ENCODE peak calls at places on chromosomes 2 and 18, in five cellular contexts. One of them, this sample, is unnamed.

GRCh38 chr2:177291701-177292100 is 27.2 kb upstream of the NFE2L2 start:
- DNase-seq in head of caudate nucleus: no peak
- DNase-seq in GOT3: no peak
- DNase-seq in RWPE1: no peak
- DNase-seq in T47D: no peak
- DNase-seq in this sample: no peak

GRCh38 chr2:26164641-26165211 is 8.2 kb upstream of the GAREM2 start:
- DNase-seq in head of caudate nucleus: no peak
- DNase-seq in GOT3: no peak
- DNase-seq in RWPE1: no peak
- DNase-seq in T47D: no peak
- DNase-seq in this sample: no peak

GRCh38 chr2:9573013-9573708 is 17.5 kb upstream of the ADAM17 start:
- DNase-seq in T47D: no peak
- DNase-seq in RWPE1: no peak
- DNase-seq in GOT3: no peak
- DNase-seq in head of caudate nucleus: no peak
- DNase-seq in this sample: no peak

GRCh38 chr2:176907341-176907740 is 305.3 kb upstream of the HNRNPA3 start:
- DNase-seq in RWPE1: no peak
- DNase-seq in GOT3: no peak
- DNase-seq in head of caudate nucleus: no peak
- DNase-seq in T47D: no peak
- DNase-seq in this sample: no peak

GRCh38 chr2:30683240-30683956 is 123.8 kb downstream of the CAPN13 start:
- DNase-seq in GOT3: no peak
- DNase-seq in RWPE1: no peak
- DNase-seq in head of caudate nucleus: no peak
- DNase-seq in T47D: no peak
- DNase-seq in this sample: no peak

GRCh38 chr2:67037655-67038054 is 359.5 kb upstream of the ETAA1 start:
- DNase-seq in head of caudate nucleus: no peak
- DNase-seq in GOT3: no peak
- DNase-seq in T47D: peak
- DNase-seq in RWPE1: no peak
- DNase-seq in this sample: no peak

GRCh38 chr2:65045651-65046050 is 10.6 kb upstream of the CEP68 start:
- DNase-seq in T47D: no peak
- DNase-seq in head of caudate nucleus: no peak
- DNase-seq in GOT3: no peak
- DNase-seq in RWPE1: no peak
- DNase-seq in this sample: no peak

GRCh38 chr2:235511187-235511661 is 17.4 kb downstream of the AGAP1 start:
- DNase-seq in head of caudate nucleus: no peak
- DNase-seq in T47D: peak
- DNase-seq in GOT3: no peak
- DNase-seq in RWPE1: peak
- DNase-seq in this sample: peak

GRCh38 chr2:225452677-225453076 is 53.2 kb downstream of the NYAP2 start:
- DNase-seq in T47D: no peak
- DNase-seq in head of caudate nucleus: no peak
- DNase-seq in RWPE1: no peak
- DNase-seq in GOT3: no peak
- DNase-seq in this sample: no peak

GRCh38 chr18:32707153-32707552 is 65.7 kb downstream of the KLHL14 start:
- DNase-seq in GOT3: no peak
- DNase-seq in head of caudate nucleus: no peak
- DNase-seq in T47D: peak
- DNase-seq in RWPE1: no peak
- DNase-seq in this sample: no peak

GRCh38 chr2:121735520-121736074 is 1.1 kb downstream of the NIFK start:
- DNase-seq in T47D: no peak
- DNase-seq in GOT3: no peak
- DNase-seq in RWPE1: peak
- DNase-seq in head of caudate nucleus: no peak
- DNase-seq in this sample: peak

GRCh38 chr2:71043531-71044407 is 24.7 kb upstream of the NAGK start:
- DNase-seq in RWPE1: no peak
- DNase-seq in GOT3: no peak
- DNase-seq in T47D: no peak
- DNase-seq in head of caudate nucleus: no peak
- DNase-seq in this sample: no peak

GRCh38 chr2:210224660-210225460 is at the start of gene ACADL:
- DNase-seq in GOT3: no peak
- DNase-seq in head of caudate nucleus: peak
- DNase-seq in T47D: no peak
- DNase-seq in RWPE1: peak
- DNase-seq in this sample: no peak

GRCh38 chr18:80065705-80066104 is 31.5 kb downstream of the RBFA start:
- DNase-seq in GOT3: no peak
- DNase-seq in RWPE1: no peak
- DNase-seq in head of caudate nucleus: no peak
- DNase-seq in T47D: no peak
- DNase-seq in this sample: no peak

GRCh38 chr2:231548752-231549151 is 18.5 kb upstream of the NMUR1 start:
- DNase-seq in GOT3: no peak
- DNase-seq in T47D: no peak
- DNase-seq in head of caudate nucleus: no peak
- DNase-seq in RWPE1: no peak
- DNase-seq in this sample: no peak

GRCh38 chr2:216081012-216081411 is 597 bp downstream of the PECR start:
- DNase-seq in head of caudate nucleus: no peak
- DNase-seq in GOT3: no peak
- DNase-seq in RWPE1: no peak
- DNase-seq in T47D: peak
- DNase-seq in this sample: no peak

GRCh38 chr2:154226931-154227330 is 355.2 kb downstream of the GALNT13 start:
- DNase-seq in GOT3: no peak
- DNase-seq in head of caudate nucleus: no peak
- DNase-seq in RWPE1: no peak
- DNase-seq in T47D: no peak
- DNase-seq in this sample: no peak

GRCh38 chr2:27249891-27250651 is 12.8 kb downstream of the SLC30A3 start:
- DNase-seq in T47D: no peak
- DNase-seq in RWPE1: no peak
- DNase-seq in head of caudate nucleus: no peak
- DNase-seq in GOT3: no peak
- DNase-seq in this sample: peak

GRCh38 chr18:58580623-58581022 is 48.3 kb downstream of the ALPK2 start:
- DNase-seq in T47D: no peak
- DNase-seq in RWPE1: no peak
- DNase-seq in head of caudate nucleus: no peak
- DNase-seq in GOT3: no peak
- DNase-seq in this sample: no peak

GRCh38 chr2:217954469-217954868 is 48.3 kb downstream of the TNS1 start:
- DNase-seq in RWPE1: no peak
- DNase-seq in head of caudate nucleus: no peak
- DNase-seq in T47D: no peak
- DNase-seq in GOT3: no peak
- DNase-seq in this sample: no peak

GRCh38 chr18:59649575-59649974 is 47.6 kb downstream of the CCBE1 start:
- DNase-seq in GOT3: no peak
- DNase-seq in head of caudate nucleus: no peak
- DNase-seq in RWPE1: no peak
- DNase-seq in T47D: no peak
- DNase-seq in this sample: no peak

GRCh38 chr2:95024960-95025405 is 525 bp upstream of the MAL start:
- DNase-seq in T47D: no peak
- DNase-seq in head of caudate nucleus: no peak
- DNase-seq in RWPE1: no peak
- DNase-seq in GOT3: no peak
- DNase-seq in this sample: no peak

GRCh38 chr2:85490861-85491763 is 47.9 kb upstream of the MAT2A start:
- DNase-seq in head of caudate nucleus: no peak
- DNase-seq in RWPE1: no peak
- DNase-seq in GOT3: no peak
- DNase-seq in T47D: peak
- DNase-seq in this sample: no peak

GRCh38 chr2:222304737-222305509 is 6.1 kb upstream of the PAX3 start:
- DNase-seq in head of caudate nucleus: no peak
- DNase-seq in GOT3: no peak
- DNase-seq in T47D: no peak
- DNase-seq in RWPE1: no peak
- DNase-seq in this sample: no peak

GRCh38 chr2:121804997-121805766 is 49.7 kb downstream of the TSN start:
- DNase-seq in head of caudate nucleus: no peak
- DNase-seq in T47D: no peak
- DNase-seq in RWPE1: no peak
- DNase-seq in GOT3: no peak
- DNase-seq in this sample: no peak

GRCh38 chr2:205714058-205714776 is 31.9 kb downstream of the NRP2 start:
- DNase-seq in RWPE1: no peak
- DNase-seq in head of caudate nucleus: no peak
- DNase-seq in T47D: no peak
- DNase-seq in GOT3: no peak
- DNase-seq in this sample: no peak